ENCODE peak calls at places on chromosomes 6 and 20, in eight cellular contexts. Q, P, N, M, C, G, Y and F are unnamed samples.

GRCh38 chr6:46287043-46287442 is 116.3 kb upstream of the ENPP5 start:
- DNase-seq in Q (no peak), P (no peak), N (no peak), M (no peak), C (no peak), G (no peak), Y (no peak), F (no peak)

GRCh38 chr6:129500958-129501381 is 209.0 kb downstream of the ARHGAP18 start:
- DNase-seq in Q (no peak), P (no peak), N (no peak), M (no peak), C (peak; percentile 25), G (no peak), Y (no peak), F (no peak)

GRCh38 chr20:64003970-64004725 is 23.2 kb downstream of the PRPF6 start:
- DNase-seq in Q (no peak), P (no peak), N (no peak), M (no peak), C (no peak), G (no peak), Y (no peak), F (no peak)

GRCh38 chr6:8481727-8482126 is 46.4 kb upstream of the SLC35B3 start:
- DNase-seq in Q (no peak), P (no peak), N (peak; percentile 7), M (peak; percentile 2), C (peak; percentile 36), G (no peak), Y (peak; percentile 18), F (peak; percentile 22)

GRCh38 chr6:24899647-24900325 is 36.0 kb downstream of the RIPOR2 start:
- DNase-seq in Q (no peak), P (no peak), N (peak; percentile 64), M (no peak), C (no peak), G (no peak), Y (peak; percentile 58), F (no peak)

GRCh38 chr6:37021356-37022129 is 16.1 kb downstream of the FGD2 start:
- DNase-seq in Q (no peak), P (no peak), N (peak; percentile 77), M (peak; percentile 44), C (peak; percentile 73), G (no peak), Y (peak; percentile 30), F (no peak)

GRCh38 chr20:4151991-4152695 is 136.8 kb upstream of the RNF24 start:
- DNase-seq in Q (no peak), P (no peak), N (no peak), M (no peak), C (no peak), G (no peak), Y (no peak), F (no peak)

GRCh38 chr6:27890351-27891299 is 21.6 kb downstream of the OR2B2 start:
- DNase-seq in Q (peak; percentile 86), P (no peak), N (peak; percentile 96), M (peak; percentile 94), C (peak; percentile 87), G (no peak), Y (peak; percentile 99), F (peak; percentile 81)

GRCh38 chr20:48763183-48764030 is 64.4 kb downstream of the PREX1 start:
- DNase-seq in Q (no peak), P (no peak), N (no peak), M (no peak), C (peak; percentile 49), G (no peak), Y (no peak), F (no peak)

GRCh38 chr6:23396934-23397333 is 729.1 kb upstream of the NRSN1 start:
- DNase-seq in Q (no peak), P (no peak), N (no peak), M (no peak), C (no peak), G (no peak), Y (no peak), F (no peak)

GRCh38 chr20:1062334-1063015 is 55.9 kb upstream of the PSMF1 start:
- DNase-seq in Q (no peak), P (no peak), N (no peak), M (peak; percentile 3), C (no peak), G (no peak), Y (no peak), F (no peak)

GRCh38 chr6:16651871-16652270 is 109.4 kb downstream of the ATXN1 start:
- DNase-seq in Q (no peak), P (no peak), N (no peak), M (peak; percentile 90), C (no peak), G (no peak), Y (peak; percentile 44), F (peak; percentile 64)

GRCh38 chr6:165644586-165645266 is 18.3 kb downstream of the PDE10A start:
- DNase-seq in Q (no peak), P (no peak), N (no peak), M (no peak), C (no peak), G (no peak), Y (no peak), F (no peak)

GRCh38 chr20:58991720-58992119 is 10.7 kb downstream of the NELFCD start:
- DNase-seq in Q (no peak), P (no peak), N (no peak), M (no peak), C (no peak), G (no peak), Y (no peak), F (no peak)

GRCh38 chr6:3291346-3291745 is 32.6 kb downstream of the PSMG4 start:
- DNase-seq in Q (no peak), P (no peak), N (no peak), M (no peak), C (no peak), G (no peak), Y (no peak), F (no peak)

GRCh38 chr20:21262812-21263211 is 40.3 kb upstream of the XRN2 start:
- DNase-seq in Q (no peak), P (no peak), N (no peak), M (no peak), C (no peak), G (no peak), Y (no peak), F (no peak)
- TF ChIP-seq CTCF in Q (no peak), P (no peak), N (no peak), M (no peak), C (no peak), G (no peak), Y (no peak), F (no peak)

DNA sequence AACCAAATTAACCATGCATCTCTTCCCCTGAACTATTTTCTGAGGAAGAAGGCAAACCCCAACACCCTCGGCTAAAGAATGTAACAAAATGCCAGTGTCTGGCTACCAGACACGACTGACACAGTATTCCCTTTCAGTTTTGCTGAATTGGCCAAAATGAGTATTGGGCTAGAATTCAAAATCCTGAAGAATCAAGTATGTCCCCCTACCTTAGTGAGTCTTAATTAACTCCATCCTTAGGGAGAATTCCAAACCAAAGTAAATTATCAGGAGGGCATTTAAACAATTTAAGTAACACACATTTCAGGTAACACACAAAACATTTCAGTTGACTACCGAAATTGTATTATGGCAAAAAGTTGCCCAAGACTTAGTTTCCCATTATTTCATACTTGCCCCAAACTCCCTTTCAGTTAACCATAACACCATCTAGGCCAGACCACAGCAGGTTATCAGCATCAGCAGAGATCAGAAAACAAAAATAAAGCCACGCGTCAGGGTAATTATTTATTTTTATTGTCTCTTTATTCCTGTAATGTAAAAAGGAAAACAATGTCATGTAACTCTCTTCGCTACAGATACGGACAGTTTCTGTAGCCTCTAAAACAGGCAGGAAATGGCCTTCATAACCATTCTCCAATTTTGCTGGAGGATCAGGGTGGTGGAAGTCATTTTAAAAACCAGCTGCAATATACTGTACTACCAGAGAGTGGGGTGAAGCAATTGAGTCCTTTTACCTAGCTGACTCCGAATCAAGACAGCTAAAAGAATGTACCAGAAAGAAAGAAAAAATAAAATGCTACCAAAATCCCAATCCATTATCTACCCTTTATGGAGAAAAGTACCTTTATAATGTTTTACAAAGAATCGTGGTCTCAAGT is 1.9 kb downstream of the SNX5 start:
- DNase-seq in Q (no peak), P (no peak), N (peak; percentile 59), M (no peak), C (no peak), G (no peak), Y (peak; percentile 72), F (no peak)
- TF ChIP-seq CTCF in Q (peak; percentile 7), P (peak; percentile 11), N (peak; percentile 36), M (peak; percentile 34), C (peak; percentile 21), G (peak; percentile 25), Y (no peak), F (no peak)

GRCh38 chr6:32254761-32255211 is 30.9 kb upstream of the NOTCH4 start:
- DNase-seq in Q (no peak), P (peak; percentile 35), N (no peak), M (no peak), C (no peak), G (no peak), Y (no peak), F (no peak)

GRCh38 chr6:32252326-32253009 is 28.6 kb upstream of the NOTCH4 start:
- DNase-seq in Q (no peak), P (no peak), N (no peak), M (peak; percentile 9), C (no peak), G (no peak), Y (peak; percentile 55), F (no peak)

GRCh38 chr6:32255212-32256153 is 31.6 kb upstream of the NOTCH4 start:
- DNase-seq in Q (peak; percentile 71), P (peak; percentile 77), N (peak; percentile 95), M (peak; percentile 83), C (peak; percentile 86), G (no peak), Y (peak; percentile 79), F (peak; percentile 61)
- TF ChIP-seq CTCF in Q (peak; percentile 83), P (peak; percentile 51), N (peak; percentile 81), M (peak; percentile 76), C (peak; percentile 63), G (peak; percentile 76), Y (peak; percentile 74), F (peak; percentile 70)

DNA sequence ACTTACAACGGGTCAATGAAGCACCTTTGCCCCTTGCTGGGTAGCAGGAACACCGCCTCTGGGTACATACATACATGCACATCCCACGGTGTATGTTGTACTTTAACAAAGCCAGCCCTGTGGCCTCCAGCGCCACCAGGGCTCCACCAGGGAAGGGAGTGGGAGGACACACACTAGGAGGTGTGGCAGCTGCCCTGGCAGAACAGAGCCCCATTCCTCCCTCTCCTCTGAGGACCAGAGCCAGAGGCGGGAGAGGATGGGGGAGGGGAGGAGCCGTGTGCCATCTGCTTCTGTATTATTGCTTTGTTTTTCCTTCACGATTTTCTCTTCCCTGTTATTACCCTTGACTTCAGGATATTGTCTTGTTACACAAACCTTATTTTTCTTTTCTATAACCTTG is 105.8 kb upstream of the TRAF3IP2 start:
- DNase-seq in Q (no peak), P (peak; percentile 62), N (peak; percentile 21), M (no peak), C (peak; percentile 18), G (no peak), Y (no peak), F (no peak)
- TF ChIP-seq CTCF in Q (no peak), P (no peak), N (no peak), M (no peak), C (no peak), G (no peak), Y (no peak), F (no peak)

GRCh38 chr6:39303425-39304153 is 10.6 kb downstream of the KCNK17 start:
- DNase-seq in Q (no peak), P (no peak), N (no peak), M (no peak), C (no peak), G (no peak), Y (no peak), F (no peak)
- TF ChIP-seq CTCF in Q (no peak), P (no peak), N (no peak), M (no peak), C (no peak), G (no peak), Y (no peak), F (no peak)